ENCODE peak calls at places on chromosomes 2 and 18, in four cellular contexts. M is iris pigment epithelial cell, U is cardiac muscle cell, B is endothelial cell. J is an unnamed sample.

GRCh38 chr2:28662468-28663095 is 89.0 kb upstream of the PPP1CB start:
- DNase-seq in M (peak), U (no peak), B (no peak), J (no peak)

GRCh38 chr2:20620696-20621365 is 30.1 kb downstream of the HS1BP3 start:
- DNase-seq in M (no peak), U (no peak), B (no peak), J (no peak)

GRCh38 chr2:23286765-23287155 is 98.2 kb upstream of the KLHL29 start:
- DNase-seq in M (peak), U (no peak), B (no peak), J (no peak)

GRCh38 chr2:7792031-7792651 is 874.9 kb downstream of the RNF144A start:
- DNase-seq in M (no peak), U (peak), B (no peak), J (no peak)

GRCh38 chr18:23761941-23762340 is 72.7 kb downstream of the LAMA3 start:
- DNase-seq in M (no peak), U (no peak), B (no peak), J (no peak)

GRCh38 chr2:240419321-240419720 is 16.1 kb upstream of the GPC1 start:
- DNase-seq in M (no peak), U (no peak), B (no peak), J (no peak)

GRCh38 chr2:46143401-46144132 is 153.6 kb upstream of the EPAS1 start:
- DNase-seq in M (no peak), U (no peak), B (no peak), J (no peak)

GRCh38 chr2:238423561-238424312 is 3.0 kb upstream of the ASB1 start:
- DNase-seq in M (peak), U (no peak), B (no peak), J (no peak)

GRCh38 chr2:18907508-18907907 is 318.1 kb upstream of the NT5C1B start:
- DNase-seq in M (peak), U (no peak), B (no peak), J (no peak)

GRCh38 chr18:12399231-12399630 is 8.5 kb upstream of the PRELID3A start:
- DNase-seq in M (no peak), U (no peak), B (no peak), J (no peak)

GRCh38 chr2:184680825-184681224 is 82.5 kb downstream of the ZNF804A start:
- DNase-seq in M (no peak), U (no peak), B (no peak), J (no peak)